ENCODE peak calls at places on chromosomes 4 and X, in six cellular contexts. One of them, this sample, is unnamed.
A peak's percentile ranks its signal among the peaks of the same experiment; 100 is the strongest.

GRCh38 chrX:136781180-136781797 is 557 bp upstream of the ARHGEF6 start:
- DNase-seq in ecto neural progenitor cell: no peak
- DNase-seq in endodermal cell: no peak
- DNase-seq in kidney glomerular epithelial cell: no peak
- DNase-seq in central memory CD4-positive, alpha-beta T cell: no peak
- DNase-seq in stimulated activated CD8-positive, alpha-beta memory T cell treated with anti-CD3 and anti-CD28 coated beads, Interleukin-4, amount 100 ng/mL, for 48 hours: no peak
- DNase-seq in this sample: no peak

GRCh38 chr4:105496899-105497298 is 23.0 kb upstream of the PPA2 start:
- DNase-seq in ecto neural progenitor cell: no peak
- DNase-seq in endodermal cell: peak; percentile 52
- DNase-seq in kidney glomerular epithelial cell: no peak
- DNase-seq in central memory CD4-positive, alpha-beta T cell: no peak
- DNase-seq in stimulated activated CD8-positive, alpha-beta memory T cell treated with anti-CD3 and anti-CD28 coated beads, Interleukin-4, amount 100 ng/mL, for 48 hours: no peak
- DNase-seq in this sample: no peak

GRCh38 chr4:87213425-87213824 is 7.0 kb downstream of the KLHL8 start:
- DNase-seq in ecto neural progenitor cell: no peak
- DNase-seq in endodermal cell: no peak
- DNase-seq in kidney glomerular epithelial cell: no peak
- DNase-seq in central memory CD4-positive, alpha-beta T cell: no peak
- DNase-seq in stimulated activated CD8-positive, alpha-beta memory T cell treated with anti-CD3 and anti-CD28 coated beads, Interleukin-4, amount 100 ng/mL, for 48 hours: no peak
- DNase-seq in this sample: no peak

GRCh38 chr4:2626231-2626630 is 89.8 kb downstream of the FAM193A start:
- DNase-seq in ecto neural progenitor cell: no peak
- DNase-seq in endodermal cell: no peak
- DNase-seq in kidney glomerular epithelial cell: no peak
- DNase-seq in central memory CD4-positive, alpha-beta T cell: no peak
- DNase-seq in stimulated activated CD8-positive, alpha-beta memory T cell treated with anti-CD3 and anti-CD28 coated beads, Interleukin-4, amount 100 ng/mL, for 48 hours: no peak
- DNase-seq in this sample: no peak

GRCh38 chrX:122625821-122626220 is 558.3 kb upstream of the GRIA3 start:
- DNase-seq in ecto neural progenitor cell: no peak
- DNase-seq in endodermal cell: no peak
- DNase-seq in kidney glomerular epithelial cell: no peak
- DNase-seq in central memory CD4-positive, alpha-beta T cell: no peak
- DNase-seq in stimulated activated CD8-positive, alpha-beta memory T cell treated with anti-CD3 and anti-CD28 coated beads, Interleukin-4, amount 100 ng/mL, for 48 hours: no peak
- DNase-seq in this sample: no peak

GRCh38 chr4:53763813-53764597 is 172.7 kb upstream of the LNX1 start:
- DNase-seq in ecto neural progenitor cell: no peak
- DNase-seq in endodermal cell: no peak
- DNase-seq in kidney glomerular epithelial cell: peak; percentile 68
- DNase-seq in central memory CD4-positive, alpha-beta T cell: no peak
- DNase-seq in stimulated activated CD8-positive, alpha-beta memory T cell treated with anti-CD3 and anti-CD28 coated beads, Interleukin-4, amount 100 ng/mL, for 48 hours: no peak
- DNase-seq in this sample: no peak

GRCh38 chr4:80423553-80424224 is 88.2 kb downstream of the CFAP299 start:
- DNase-seq in ecto neural progenitor cell: no peak
- DNase-seq in endodermal cell: no peak
- DNase-seq in kidney glomerular epithelial cell: no peak
- DNase-seq in central memory CD4-positive, alpha-beta T cell: no peak
- DNase-seq in stimulated activated CD8-positive, alpha-beta memory T cell treated with anti-CD3 and anti-CD28 coated beads, Interleukin-4, amount 100 ng/mL, for 48 hours: no peak
- DNase-seq in this sample: no peak

GRCh38 chrX:8453619-8454018 is 11.0 kb upstream of the VCX3B start:
- DNase-seq in ecto neural progenitor cell: no peak
- DNase-seq in endodermal cell: no peak
- DNase-seq in kidney glomerular epithelial cell: no peak
- DNase-seq in central memory CD4-positive, alpha-beta T cell: no peak
- DNase-seq in stimulated activated CD8-positive, alpha-beta memory T cell treated with anti-CD3 and anti-CD28 coated beads, Interleukin-4, amount 100 ng/mL, for 48 hours: no peak
- DNase-seq in this sample: no peak

GRCh38 chrX:96721398-96721797 is 36.8 kb downstream of the DIAPH2 start:
- DNase-seq in ecto neural progenitor cell: no peak
- DNase-seq in endodermal cell: no peak
- DNase-seq in kidney glomerular epithelial cell: no peak
- DNase-seq in central memory CD4-positive, alpha-beta T cell: no peak
- DNase-seq in stimulated activated CD8-positive, alpha-beta memory T cell treated with anti-CD3 and anti-CD28 coated beads, Interleukin-4, amount 100 ng/mL, for 48 hours: no peak
- DNase-seq in this sample: no peak

GRCh38 chr4:10704050-10704810 is 19.7 kb upstream of the CLNK start:
- DNase-seq in ecto neural progenitor cell: no peak
- DNase-seq in endodermal cell: no peak
- DNase-seq in kidney glomerular epithelial cell: no peak
- DNase-seq in central memory CD4-positive, alpha-beta T cell: no peak
- DNase-seq in stimulated activated CD8-positive, alpha-beta memory T cell treated with anti-CD3 and anti-CD28 coated beads, Interleukin-4, amount 100 ng/mL, for 48 hours: no peak
- DNase-seq in this sample: no peak

GRCh38 chr4:11263208-11263607 is 165.5 kb downstream of the HS3ST1 start:
- DNase-seq in ecto neural progenitor cell: no peak
- DNase-seq in endodermal cell: no peak
- DNase-seq in kidney glomerular epithelial cell: no peak
- DNase-seq in central memory CD4-positive, alpha-beta T cell: no peak
- DNase-seq in stimulated activated CD8-positive, alpha-beta memory T cell treated with anti-CD3 and anti-CD28 coated beads, Interleukin-4, amount 100 ng/mL, for 48 hours: no peak
- DNase-seq in this sample: no peak

GRCh38 chr4:182808673-182809416 is 108.3 kb downstream of the DCTD start:
- DNase-seq in ecto neural progenitor cell: no peak
- DNase-seq in endodermal cell: no peak
- DNase-seq in kidney glomerular epithelial cell: no peak
- DNase-seq in central memory CD4-positive, alpha-beta T cell: peak; percentile 78
- DNase-seq in stimulated activated CD8-positive, alpha-beta memory T cell treated with anti-CD3 and anti-CD28 coated beads, Interleukin-4, amount 100 ng/mL, for 48 hours: peak; percentile 71
- DNase-seq in this sample: no peak

GRCh38 chr4:33709247-33709646 is 2535.1 kb downstream of the ARAP2 start:
- DNase-seq in ecto neural progenitor cell: no peak
- DNase-seq in endodermal cell: no peak
- DNase-seq in kidney glomerular epithelial cell: no peak
- DNase-seq in central memory CD4-positive, alpha-beta T cell: no peak
- DNase-seq in stimulated activated CD8-positive, alpha-beta memory T cell treated with anti-CD3 and anti-CD28 coated beads, Interleukin-4, amount 100 ng/mL, for 48 hours: no peak
- DNase-seq in this sample: no peak

GRCh38 chrX:10111364-10112148 is 45.2 kb upstream of the CLCN4 start:
- DNase-seq in ecto neural progenitor cell: no peak
- DNase-seq in endodermal cell: no peak
- DNase-seq in kidney glomerular epithelial cell: no peak
- DNase-seq in central memory CD4-positive, alpha-beta T cell: peak; percentile 74
- DNase-seq in stimulated activated CD8-positive, alpha-beta memory T cell treated with anti-CD3 and anti-CD28 coated beads, Interleukin-4, amount 100 ng/mL, for 48 hours: peak; percentile 61
- DNase-seq in this sample: no peak

GRCh38 chr4:83436680-83437079 is 18.9 kb downstream of the HELQ start:
- DNase-seq in ecto neural progenitor cell: no peak
- DNase-seq in endodermal cell: peak; percentile 55
- DNase-seq in kidney glomerular epithelial cell: no peak
- DNase-seq in central memory CD4-positive, alpha-beta T cell: no peak
- DNase-seq in stimulated activated CD8-positive, alpha-beta memory T cell treated with anti-CD3 and anti-CD28 coated beads, Interleukin-4, amount 100 ng/mL, for 48 hours: no peak
- DNase-seq in this sample: no peak

GRCh38 chr4:120918788-120919187 is 3.7 kb downstream of the PRDM5 start:
- DNase-seq in ecto neural progenitor cell: no peak
- DNase-seq in endodermal cell: no peak
- DNase-seq in kidney glomerular epithelial cell: no peak
- DNase-seq in central memory CD4-positive, alpha-beta T cell: no peak
- DNase-seq in stimulated activated CD8-positive, alpha-beta memory T cell treated with anti-CD3 and anti-CD28 coated beads, Interleukin-4, amount 100 ng/mL, for 48 hours: no peak
- DNase-seq in this sample: no peak

GRCh38 chr4:161992317-161992716 is 171.5 kb downstream of the FSTL5 start:
- DNase-seq in ecto neural progenitor cell: no peak
- DNase-seq in endodermal cell: no peak
- DNase-seq in kidney glomerular epithelial cell: no peak
- DNase-seq in central memory CD4-positive, alpha-beta T cell: no peak
- DNase-seq in stimulated activated CD8-positive, alpha-beta memory T cell treated with anti-CD3 and anti-CD28 coated beads, Interleukin-4, amount 100 ng/mL, for 48 hours: no peak
- DNase-seq in this sample: no peak

GRCh38 chr4:71189471-71189870 is 149.3 kb upstream of the SLC4A4 start:
- DNase-seq in ecto neural progenitor cell: no peak
- DNase-seq in endodermal cell: no peak
- DNase-seq in kidney glomerular epithelial cell: no peak
- DNase-seq in central memory CD4-positive, alpha-beta T cell: no peak
- DNase-seq in stimulated activated CD8-positive, alpha-beta memory T cell treated with anti-CD3 and anti-CD28 coated beads, Interleukin-4, amount 100 ng/mL, for 48 hours: no peak
- DNase-seq in this sample: no peak

GRCh38 chr4:2296621-2297601 is 35.0 kb upstream of the MXD4 start:
- DNase-seq in ecto neural progenitor cell: peak; percentile 42
- DNase-seq in endodermal cell: peak; percentile 49
- DNase-seq in kidney glomerular epithelial cell: no peak
- DNase-seq in central memory CD4-positive, alpha-beta T cell: no peak
- DNase-seq in stimulated activated CD8-positive, alpha-beta memory T cell treated with anti-CD3 and anti-CD28 coated beads, Interleukin-4, amount 100 ng/mL, for 48 hours: peak; percentile 34
- DNase-seq in this sample: no peak

GRCh38 chr4:7243609-7244342 is 51.4 kb downstream of the SORCS2 start:
- DNase-seq in ecto neural progenitor cell: no peak
- DNase-seq in endodermal cell: no peak
- DNase-seq in kidney glomerular epithelial cell: no peak
- DNase-seq in central memory CD4-positive, alpha-beta T cell: no peak
- DNase-seq in stimulated activated CD8-positive, alpha-beta memory T cell treated with anti-CD3 and anti-CD28 coated beads, Interleukin-4, amount 100 ng/mL, for 48 hours: no peak
- DNase-seq in this sample: no peak

GRCh38 chrX:47644557-47645091 is 5.7 kb downstream of the ELK1 start:
- DNase-seq in ecto neural progenitor cell: no peak
- DNase-seq in endodermal cell: peak; percentile 72
- DNase-seq in kidney glomerular epithelial cell: no peak
- DNase-seq in central memory CD4-positive, alpha-beta T cell: peak; percentile 13
- DNase-seq in stimulated activated CD8-positive, alpha-beta memory T cell treated with anti-CD3 and anti-CD28 coated beads, Interleukin-4, amount 100 ng/mL, for 48 hours: no peak
- DNase-seq in this sample: no peak

GRCh38 chrX:13716455-13716854 is 18.0 kb downstream of the TRAPPC2 start:
- DNase-seq in ecto neural progenitor cell: no peak
- DNase-seq in endodermal cell: no peak
- DNase-seq in kidney glomerular epithelial cell: no peak
- DNase-seq in central memory CD4-positive, alpha-beta T cell: peak; percentile 22
- DNase-seq in stimulated activated CD8-positive, alpha-beta memory T cell treated with anti-CD3 and anti-CD28 coated beads, Interleukin-4, amount 100 ng/mL, for 48 hours: no peak
- DNase-seq in this sample: no peak

GRCh38 chr4:931194-931959 is 739 bp downstream of the GAK start:
- DNase-seq in ecto neural progenitor cell: no peak
- DNase-seq in endodermal cell: no peak
- DNase-seq in kidney glomerular epithelial cell: no peak
- DNase-seq in central memory CD4-positive, alpha-beta T cell: no peak
- DNase-seq in stimulated activated CD8-positive, alpha-beta memory T cell treated with anti-CD3 and anti-CD28 coated beads, Interleukin-4, amount 100 ng/mL, for 48 hours: peak; percentile 45
- DNase-seq in this sample: no peak

GRCh38 chrX:108437789-108438623 is at the start of gene COL4A6:
- DNase-seq in ecto neural progenitor cell: peak; percentile 78
- DNase-seq in endodermal cell: peak; percentile 90
- DNase-seq in kidney glomerular epithelial cell: peak; percentile 34
- DNase-seq in central memory CD4-positive, alpha-beta T cell: no peak
- DNase-seq in stimulated activated CD8-positive, alpha-beta memory T cell treated with anti-CD3 and anti-CD28 coated beads, Interleukin-4, amount 100 ng/mL, for 48 hours: no peak
- DNase-seq in this sample: no peak

GRCh38 chr4:183986645-183987528 is 81.8 kb downstream of the STOX2 start:
- DNase-seq in ecto neural progenitor cell: no peak
- DNase-seq in endodermal cell: peak; percentile 59
- DNase-seq in kidney glomerular epithelial cell: no peak
- DNase-seq in central memory CD4-positive, alpha-beta T cell: no peak
- DNase-seq in stimulated activated CD8-positive, alpha-beta memory T cell treated with anti-CD3 and anti-CD28 coated beads, Interleukin-4, amount 100 ng/mL, for 48 hours: no peak
- DNase-seq in this sample: no peak

GRCh38 chr4:38177035-38177791 is 217.0 kb downstream of the PTTG2 start:
- DNase-seq in ecto neural progenitor cell: no peak
- DNase-seq in endodermal cell: no peak
- DNase-seq in kidney glomerular epithelial cell: no peak
- DNase-seq in central memory CD4-positive, alpha-beta T cell: peak; percentile 65
- DNase-seq in stimulated activated CD8-positive, alpha-beta memory T cell treated with anti-CD3 and anti-CD28 coated beads, Interleukin-4, amount 100 ng/mL, for 48 hours: peak; percentile 64
- DNase-seq in this sample: no peak

GRCh38 chrX:136778914-136779313 is 1.8 kb downstream of the ARHGEF6 start:
- DNase-seq in ecto neural progenitor cell: no peak
- DNase-seq in endodermal cell: no peak
- DNase-seq in kidney glomerular epithelial cell: no peak
- DNase-seq in central memory CD4-positive, alpha-beta T cell: no peak
- DNase-seq in stimulated activated CD8-positive, alpha-beta memory T cell treated with anti-CD3 and anti-CD28 coated beads, Interleukin-4, amount 100 ng/mL, for 48 hours: no peak
- DNase-seq in this sample: no peak

GRCh38 chrX:21131346-21131745 is 242.9 kb upstream of the CNKSR2 start:
- DNase-seq in ecto neural progenitor cell: no peak
- DNase-seq in endodermal cell: no peak
- DNase-seq in kidney glomerular epithelial cell: no peak
- DNase-seq in central memory CD4-positive, alpha-beta T cell: no peak
- DNase-seq in stimulated activated CD8-positive, alpha-beta memory T cell treated with anti-CD3 and anti-CD28 coated beads, Interleukin-4, amount 100 ng/mL, for 48 hours: no peak
- DNase-seq in this sample: no peak

GRCh38 chr4:33494150-33494549 is 2750.2 kb downstream of the ARAP2 start:
- DNase-seq in ecto neural progenitor cell: no peak
- DNase-seq in endodermal cell: no peak
- DNase-seq in kidney glomerular epithelial cell: no peak
- DNase-seq in central memory CD4-positive, alpha-beta T cell: no peak
- DNase-seq in stimulated activated CD8-positive, alpha-beta memory T cell treated with anti-CD3 and anti-CD28 coated beads, Interleukin-4, amount 100 ng/mL, for 48 hours: no peak
- DNase-seq in this sample: no peak